ENCODE peak calls at places on chromosomes 7 and 10, in seven cellular contexts. A, H, O, J, K, B and W are unnamed samples.

GRCh38 chr7:101707587-101707986 is 78.5 kb upstream of the MYL10 start:
- DNase-seq in B (no peak), H (no peak), A (no peak), J (no peak), O (no peak), K (no peak), W (no peak)

GRCh38 chr7:137169282-137169698 is 174.2 kb downstream of the PTN start:
- DNase-seq in K (peak), J (no peak), B (no peak), O (no peak), H (no peak), A (peak), W (peak)

GRCh38 chr7:81415181-81415580 is 354.7 kb downstream of the HGF start:
- DNase-seq in K (no peak), A (no peak), J (no peak), B (no peak), O (no peak), H (no peak), W (no peak)

GRCh38 chr7:81534446-81534845 is 235.4 kb downstream of the HGF start:
- DNase-seq in K (no peak), J (no peak), B (no peak), A (no peak), O (no peak), H (no peak), W (no peak)

GRCh38 chr10:3757250-3757637 is 27.8 kb downstream of the KLF6 start:
- DNase-seq in K (no peak), H (no peak), O (no peak), J (no peak), A (no peak), B (no peak), W (no peak)

GRCh38 chr7:137579913-137580640 is 236.5 kb upstream of the PTN start:
- DNase-seq in J (no peak), K (peak), A (peak), H (no peak), B (no peak), O (no peak), W (no peak)

GRCh38 chr10:110872145-110872983 is 636 bp downstream of the PDCD4 start:
- DNase-seq in J (peak), O (peak), K (peak), A (peak), B (peak), H (peak), W (peak)

GRCh38 chr7:34842782-34843181 is 184.8 kb downstream of the NPSR1 start:
- DNase-seq in B (no peak), K (no peak), J (no peak), H (no peak), O (no peak), A (no peak), W (no peak)